ENCODE peak calls at places on chromosomes 5 and 9, in eight cellular contexts. C is H9, Z is endothelial cell of umbilical vein, U is colonic mucosa, B is testis, E is fibroblast of lung, W is left ventricle myocardium inferior, D is upper lobe of left lung. J is an unnamed sample. For H3K9me3, the result is how much of the 10 kb centered on the place peaks cover.

GRCh38 chr5:10023494-10023893 is 226.2 kb downstream of the ATPSCKMT start:
- DNase-seq in C (no peak), Z (no peak), U (no peak), B (no peak), E (no peak), W (no peak), D (no peak), J (no peak)

GRCh38 chr9:73180373-73180772 is 28.7 kb downstream of the ANXA1 start:
- DNase-seq in C (no peak), Z (no peak), U (no peak), B (no peak), E (peak), W (no peak), D (no peak), J (no peak)

GRCh38 chr9:33250458-33250995 is 10.6 kb downstream of the SPINK4 start:
- DNase-seq in C (no peak), Z (no peak), U (no peak), B (no peak), E (no peak), W (no peak), D (no peak), J (no peak)

GRCh38 chr5:126043684-126044083 is 379.5 kb upstream of the GRAMD2B start:
- DNase-seq in C (no peak), Z (no peak), U (no peak), B (no peak), E (no peak), W (no peak), D (no peak), J (no peak)

GRCh38 chr5:133421394-133421793 is 190.9 kb downstream of the FSTL4 start:
- DNase-seq in C (peak), Z (peak), U (no peak), B (peak), E (no peak), W (no peak), D (no peak), J (peak)

GRCh38 chr5:73188764-73189521 is 15.9 kb downstream of the TMEM174 start:
- DNase-seq in C (peak), Z (no peak), U (no peak), B (no peak), E (peak), W (no peak), D (no peak), J (peak)

GRCh38 chr9:124197177-124198095 is 60.3 kb upstream of the NEK6 start:
- DNase-seq in C (no peak), Z (no peak), U (no peak), B (peak), E (no peak), W (no peak), D (peak), J (no peak)

GRCh38 chr5:80069251-80069650 is 34.1 kb downstream of the THBS4 start:
- DNase-seq in C (no peak), Z (no peak), U (no peak), B (no peak), E (no peak), W (no peak), D (no peak), J (no peak)

GRCh38 chr5:126615286-126615685 is 14.5 kb downstream of the PHAX start:
- DNase-seq in C (no peak), Z (no peak), U (no peak), B (no peak), E (no peak), W (no peak), D (no peak), J (no peak)

GRCh38 chr9:135179976-135180375 is 92.5 kb downstream of the OLFM1 start:
- DNase-seq in C (no peak), Z (no peak), U (no peak), B (no peak), E (no peak), W (no peak), D (no peak), J (peak)

GRCh38 chr9:9117866-9118265 is 1318.3 kb upstream of the DMAC1 start:
- DNase-seq in C (no peak), Z (no peak), U (no peak), B (no peak), E (no peak), W (no peak), D (no peak), J (no peak)

GRCh38 chr5:156432830-156433105 is 105.8 kb downstream of the SGCD start:
- DNase-seq in C (no peak), Z (no peak), U (no peak), B (no peak), E (no peak), W (no peak), D (no peak), J (no peak)

GRCh38 chr9:75087279-75087823 is 604 bp downstream of the NMRK1 start:
- DNase-seq in C (no peak), Z (peak), U (peak), B (peak), E (peak), W (no peak), D (peak), J (peak)

GRCh38 chr5:158174918-158175663 is 316.1 kb upstream of the CLINT1 start:
- DNase-seq in C (peak), Z (peak), U (peak), B (peak), E (peak), W (peak), D (peak), J (peak)

GRCh38 chr5:129097498-129098296 is 3.1 kb downstream of the ISOC1 start:
- DNase-seq in C (no peak), Z (no peak), U (no peak), B (no peak), E (no peak), W (no peak), D (no peak), J (no peak)
- H3K27ac ChIP-seq in C (no peak), Z (no peak), U (no peak), B (no peak), E (no peak), W (peak), D (no peak), J (no peak)

GRCh38 chr5:11182441-11183080 is 421.5 kb upstream of the DAP start:
- DNase-seq in C (peak), Z (peak), U (no peak), B (peak), E (peak), W (no peak), D (no peak), J (peak)
- H3K9me3 ChIP-seq in C (under half), Z (under half), U (under half), B (under half), E (under half), W (under half), D (under half), J (under half)

DNA sequence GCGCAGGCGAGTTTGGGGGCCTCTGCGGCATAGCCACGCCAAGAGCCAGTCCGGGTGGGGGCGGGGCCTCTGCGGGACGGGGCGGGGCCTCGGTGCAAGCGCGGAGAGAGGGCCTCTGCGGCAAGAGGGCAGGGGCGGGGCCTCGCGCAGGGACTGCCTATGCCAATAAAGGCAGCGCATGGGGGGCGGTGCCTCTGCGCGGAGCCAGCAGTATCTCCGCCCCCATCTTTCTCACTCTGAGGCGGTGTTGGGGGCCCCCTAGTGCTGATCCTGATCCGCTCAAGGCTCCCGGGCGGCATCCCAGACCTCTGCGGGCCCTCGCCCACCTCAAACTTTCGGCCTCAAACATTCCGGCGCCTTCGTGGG is 9.2 kb upstream of the GPRIN1 start:
- DNase-seq in C (peak), Z (peak), U (peak), B (peak), E (peak), W (peak), D (peak), J (no peak)
- TF ChIP-seq CTCF in C (peak), Z (peak), U (no peak), B (no peak), E (peak), W (peak), D (peak), J (no peak)

GRCh38 chr9:22158275-22158674 is 149.2 kb upstream of the CDKN2B start:
- DNase-seq in C (no peak), Z (peak), U (no peak), B (no peak), E (no peak), W (no peak), D (no peak), J (no peak)
- H3K27ac ChIP-seq in C (no peak), Z (peak), U (no peak), B (no peak), E (no peak), W (peak), D (no peak), J (no peak)